ENCODE peak calls at places on chromosomes 12 and 14, in eight cellular contexts. One of them, this sample, is unnamed.
A peak's percentile ranks its signal among the peaks of the same experiment; 100 is the strongest.

GRCh38 chr12:130633771-130634170 is 82.3 kb downstream of the RIMBP2 start:
- DNase-seq in testis: no peak
- DNase-seq in progenitor cell of endocrine pancreas: no peak
- DNase-seq in GM12878: no peak
- DNase-seq in choroid plexus epithelial cell: no peak
- DNase-seq in fibroblast of mammary gland: no peak
- DNase-seq in pancreas: peak; percentile 34
- DNase-seq in GM10248: no peak
- DNase-seq in this sample: peak; percentile 71

GRCh38 chr12:18296201-18296908 is 35.0 kb downstream of the PIK3C2G start:
- DNase-seq in progenitor cell of endocrine pancreas: no peak
- DNase-seq in pancreas: no peak
- DNase-seq in testis: no peak
- DNase-seq in choroid plexus epithelial cell: peak; percentile 17
- DNase-seq in GM12878: no peak
- DNase-seq in fibroblast of mammary gland: peak; percentile 19
- DNase-seq in GM10248: no peak
- DNase-seq in this sample: no peak

GRCh38 chr12:74227846-74228545 is 309.6 kb upstream of the ATXN7L3B start:
- DNase-seq in GM12878: no peak
- DNase-seq in fibroblast of mammary gland: no peak
- DNase-seq in GM10248: no peak
- DNase-seq in testis: no peak
- DNase-seq in choroid plexus epithelial cell: no peak
- DNase-seq in progenitor cell of endocrine pancreas: no peak
- DNase-seq in pancreas: no peak
- DNase-seq in this sample: no peak

GRCh38 chr12:46455648-46456352 is 83.2 kb upstream of the SLC38A2 start:
- DNase-seq in fibroblast of mammary gland: no peak
- DNase-seq in testis: no peak
- DNase-seq in progenitor cell of endocrine pancreas: no peak
- DNase-seq in pancreas: peak; percentile 54
- DNase-seq in choroid plexus epithelial cell: no peak
- DNase-seq in GM10248: no peak
- DNase-seq in GM12878: no peak
- DNase-seq in this sample: no peak

GRCh38 chr12:15979096-15980091 is 68.3 kb downstream of the DERA start:
- DNase-seq in choroid plexus epithelial cell: peak; percentile 87
- DNase-seq in pancreas: peak; percentile 32
- DNase-seq in testis: no peak
- DNase-seq in GM10248: peak; percentile 19
- DNase-seq in fibroblast of mammary gland: peak; percentile 90
- DNase-seq in progenitor cell of endocrine pancreas: no peak
- DNase-seq in GM12878: no peak
- DNase-seq in this sample: no peak

GRCh38 chr12:51246254-51246853 is 7.7 kb downstream of the DAZAP2 start:
- DNase-seq in fibroblast of mammary gland: peak; percentile 60
- DNase-seq in testis: no peak
- DNase-seq in progenitor cell of endocrine pancreas: no peak
- DNase-seq in choroid plexus epithelial cell: peak; percentile 65
- DNase-seq in GM10248: no peak
- DNase-seq in GM12878: no peak
- DNase-seq in pancreas: no peak
- DNase-seq in this sample: no peak

GRCh38 chr14:91453744-91454143 is 36.1 kb upstream of the CCDC88C start:
- DNase-seq in pancreas: no peak
- DNase-seq in choroid plexus epithelial cell: no peak
- DNase-seq in testis: no peak
- DNase-seq in GM10248: no peak
- DNase-seq in progenitor cell of endocrine pancreas: no peak
- DNase-seq in GM12878: no peak
- DNase-seq in fibroblast of mammary gland: no peak
- DNase-seq in this sample: no peak

GRCh38 chr14:92544051-92544730 is 30.6 kb downstream of the RIN3 start:
- DNase-seq in pancreas: no peak
- DNase-seq in GM10248: no peak
- DNase-seq in progenitor cell of endocrine pancreas: no peak
- DNase-seq in fibroblast of mammary gland: no peak
- DNase-seq in choroid plexus epithelial cell: no peak
- DNase-seq in testis: no peak
- DNase-seq in GM12878: no peak
- DNase-seq in this sample: no peak

GRCh38 chr12:48789858-48790326 is 1.0 kb upstream of the ADCY6 start:
- DNase-seq in fibroblast of mammary gland: no peak
- DNase-seq in pancreas: no peak
- DNase-seq in GM10248: no peak
- DNase-seq in choroid plexus epithelial cell: no peak
- DNase-seq in GM12878: no peak
- DNase-seq in progenitor cell of endocrine pancreas: no peak
- DNase-seq in testis: no peak
- DNase-seq in this sample: no peak

GRCh38 chr12:113735146-113735545 is 231.0 kb downstream of the RBM19 start:
- DNase-seq in GM10248: no peak
- DNase-seq in pancreas: no peak
- DNase-seq in GM12878: no peak
- DNase-seq in choroid plexus epithelial cell: no peak
- DNase-seq in progenitor cell of endocrine pancreas: no peak
- DNase-seq in testis: no peak
- DNase-seq in fibroblast of mammary gland: no peak
- DNase-seq in this sample: peak; percentile 55

GRCh38 chr12:118727967-118728366 is 253.4 kb upstream of the SRRM4 start:
- DNase-seq in testis: no peak
- DNase-seq in fibroblast of mammary gland: no peak
- DNase-seq in GM12878: no peak
- DNase-seq in GM10248: no peak
- DNase-seq in pancreas: no peak
- DNase-seq in choroid plexus epithelial cell: no peak
- DNase-seq in progenitor cell of endocrine pancreas: no peak
- DNase-seq in this sample: no peak

GRCh38 chr12:114869091-114869834 is 185.3 kb upstream of the TBX3 start:
- DNase-seq in pancreas: no peak
- DNase-seq in progenitor cell of endocrine pancreas: no peak
- DNase-seq in fibroblast of mammary gland: peak; percentile 91
- DNase-seq in choroid plexus epithelial cell: no peak
- DNase-seq in testis: no peak
- DNase-seq in GM12878: no peak
- DNase-seq in GM10248: no peak
- DNase-seq in this sample: no peak

GRCh38 chr12:133130038-133130807 is at the start of the genes ZNF10 and ZNF891:
- DNase-seq in GM12878: peak; percentile 76
- DNase-seq in fibroblast of mammary gland: peak; percentile 94
- DNase-seq in choroid plexus epithelial cell: peak; percentile 98
- DNase-seq in testis: peak; percentile 98
- DNase-seq in GM10248: peak; percentile 93
- DNase-seq in progenitor cell of endocrine pancreas: peak; percentile 95
- DNase-seq in pancreas: peak; percentile 98
- DNase-seq in this sample: peak; percentile 99

GRCh38 chr14:100147181-100147631 is 12.2 kb downstream of the DEGS2 start:
- DNase-seq in fibroblast of mammary gland: no peak
- DNase-seq in testis: no peak
- DNase-seq in choroid plexus epithelial cell: no peak
- DNase-seq in GM10248: peak; percentile 47
- DNase-seq in progenitor cell of endocrine pancreas: no peak
- DNase-seq in GM12878: no peak
- DNase-seq in pancreas: no peak
- DNase-seq in this sample: no peak

GRCh38 chr14:31781578-31781977 is 220.4 kb downstream of the NUBPL start:
- DNase-seq in GM12878: no peak
- DNase-seq in testis: no peak
- DNase-seq in pancreas: no peak
- DNase-seq in choroid plexus epithelial cell: no peak
- DNase-seq in fibroblast of mammary gland: peak; percentile 23
- DNase-seq in GM10248: no peak
- DNase-seq in progenitor cell of endocrine pancreas: no peak
- DNase-seq in this sample: no peak

GRCh38 chr12:75977952-75978671 is 53.5 kb downstream of the PHLDA1 start:
- DNase-seq in GM12878: peak; percentile 94
- DNase-seq in pancreas: peak; percentile 74
- DNase-seq in GM10248: peak; percentile 75
- DNase-seq in fibroblast of mammary gland: peak; percentile 100
- DNase-seq in progenitor cell of endocrine pancreas: no peak
- DNase-seq in choroid plexus epithelial cell: peak; percentile 100
- DNase-seq in testis: peak; percentile 31
- DNase-seq in this sample: no peak

GRCh38 chr14:91108941-91109611 is 4.8 kb upstream of the DGLUCY start:
- DNase-seq in GM12878: no peak
- DNase-seq in testis: no peak
- DNase-seq in choroid plexus epithelial cell: no peak
- DNase-seq in GM10248: peak; percentile 40
- DNase-seq in fibroblast of mammary gland: no peak
- DNase-seq in pancreas: peak; percentile 47
- DNase-seq in progenitor cell of endocrine pancreas: no peak
- DNase-seq in this sample: no peak

GRCh38 chr14:93800038-93800937 is 12.0 kb upstream of the PRIMA1 start:
- DNase-seq in choroid plexus epithelial cell: no peak
- DNase-seq in progenitor cell of endocrine pancreas: no peak
- DNase-seq in GM10248: no peak
- DNase-seq in pancreas: no peak
- DNase-seq in testis: no peak
- DNase-seq in GM12878: no peak
- DNase-seq in fibroblast of mammary gland: peak; percentile 6
- DNase-seq in this sample: no peak

GRCh38 chr12:122158700-122159285 is 15.2 kb downstream of the IL31 start:
- DNase-seq in testis: no peak
- DNase-seq in progenitor cell of endocrine pancreas: no peak
- DNase-seq in fibroblast of mammary gland: no peak
- DNase-seq in pancreas: no peak
- DNase-seq in choroid plexus epithelial cell: no peak
- DNase-seq in GM12878: no peak
- DNase-seq in GM10248: no peak
- DNase-seq in this sample: no peak

GRCh38 chr12:122159879-122160278 is 14.1 kb downstream of the IL31 start:
- DNase-seq in progenitor cell of endocrine pancreas: no peak
- DNase-seq in choroid plexus epithelial cell: no peak
- DNase-seq in GM12878: no peak
- DNase-seq in fibroblast of mammary gland: no peak
- DNase-seq in pancreas: no peak
- DNase-seq in GM10248: no peak
- DNase-seq in testis: no peak
- DNase-seq in this sample: no peak

GRCh38 chr12:122160761-122161160 is 13.3 kb downstream of the IL31 start:
- DNase-seq in GM12878: no peak
- DNase-seq in choroid plexus epithelial cell: no peak
- DNase-seq in pancreas: no peak
- DNase-seq in progenitor cell of endocrine pancreas: no peak
- DNase-seq in GM10248: no peak
- DNase-seq in testis: no peak
- DNase-seq in fibroblast of mammary gland: no peak
- DNase-seq in this sample: no peak

GRCh38 chr12:122162976-122163375 is 11.0 kb downstream of the IL31 start:
- DNase-seq in progenitor cell of endocrine pancreas: no peak
- DNase-seq in pancreas: no peak
- DNase-seq in testis: no peak
- DNase-seq in GM10248: no peak
- DNase-seq in fibroblast of mammary gland: no peak
- DNase-seq in choroid plexus epithelial cell: no peak
- DNase-seq in GM12878: no peak
- DNase-seq in this sample: no peak

DNA sequence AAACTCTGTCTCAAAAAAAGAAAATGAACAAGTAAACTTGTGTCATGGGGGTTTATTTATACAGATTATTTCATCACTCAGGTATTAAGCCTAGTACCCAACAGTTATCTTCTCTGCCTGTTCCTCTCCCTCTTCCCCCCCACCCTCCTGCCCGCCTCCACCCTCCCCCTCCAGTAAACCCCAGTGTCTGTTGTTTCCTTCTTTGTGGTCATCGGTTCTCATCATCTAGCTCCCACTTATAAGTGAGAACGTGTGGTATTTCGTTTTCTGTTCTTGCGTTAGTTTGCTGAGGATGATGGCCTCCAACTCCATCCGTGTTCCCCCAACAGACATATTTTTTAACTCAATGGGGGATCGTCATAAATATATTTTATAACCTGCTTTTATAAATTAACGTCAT is 12.3 kb downstream of the IL31 start:
- DNase-seq in testis: no peak
- DNase-seq in progenitor cell of endocrine pancreas: no peak
- DNase-seq in fibroblast of mammary gland: no peak
- DNase-seq in choroid plexus epithelial cell: no peak
- DNase-seq in GM12878: no peak
- DNase-seq in GM10248: no peak
- DNase-seq in pancreas: no peak
- DNase-seq in this sample: no peak
- TF ChIP-seq CTCF in testis: no peak
- TF ChIP-seq CTCF in progenitor cell of endocrine pancreas: no peak
- TF ChIP-seq CTCF in fibroblast of mammary gland: no peak
- TF ChIP-seq CTCF in choroid plexus epithelial cell: no peak
- TF ChIP-seq CTCF in GM12878: no peak
- TF ChIP-seq CTCF in GM10248: no peak
- TF ChIP-seq CTCF in pancreas: no peak
- TF ChIP-seq CTCF in this sample: no peak

GRCh38 chr12:57896437-57897201 is 44.7 kb upstream of the ATP23 start:
- DNase-seq in testis: peak; percentile 81
- DNase-seq in fibroblast of mammary gland: peak; percentile 75
- DNase-seq in GM10248: no peak
- DNase-seq in progenitor cell of endocrine pancreas: peak; percentile 42
- DNase-seq in pancreas: peak; percentile 59
- DNase-seq in GM12878: no peak
- DNase-seq in choroid plexus epithelial cell: peak; percentile 82
- DNase-seq in this sample: peak; percentile 73
- TF ChIP-seq CTCF in testis: no peak
- TF ChIP-seq CTCF in fibroblast of mammary gland: peak; percentile 29
- TF ChIP-seq CTCF in GM10248: no peak
- TF ChIP-seq CTCF in progenitor cell of endocrine pancreas: no peak
- TF ChIP-seq CTCF in pancreas: no peak
- TF ChIP-seq CTCF in GM12878: no peak
- TF ChIP-seq CTCF in choroid plexus epithelial cell: peak; percentile 58
- TF ChIP-seq CTCF in this sample: no peak

GRCh38 chr12:28618772-28619171 is 428.5 kb downstream of the CCDC91 start:
- DNase-seq in pancreas: no peak
- DNase-seq in testis: no peak
- DNase-seq in progenitor cell of endocrine pancreas: no peak
- DNase-seq in choroid plexus epithelial cell: no peak
- DNase-seq in GM12878: no peak
- DNase-seq in fibroblast of mammary gland: no peak
- DNase-seq in GM10248: no peak
- DNase-seq in this sample: no peak
- TF ChIP-seq CTCF in pancreas: no peak
- TF ChIP-seq CTCF in testis: no peak
- TF ChIP-seq CTCF in progenitor cell of endocrine pancreas: no peak
- TF ChIP-seq CTCF in choroid plexus epithelial cell: no peak
- TF ChIP-seq CTCF in GM12878: no peak
- TF ChIP-seq CTCF in fibroblast of mammary gland: no peak
- TF ChIP-seq CTCF in GM10248: no peak
- TF ChIP-seq CTCF in this sample: no peak

DNA sequence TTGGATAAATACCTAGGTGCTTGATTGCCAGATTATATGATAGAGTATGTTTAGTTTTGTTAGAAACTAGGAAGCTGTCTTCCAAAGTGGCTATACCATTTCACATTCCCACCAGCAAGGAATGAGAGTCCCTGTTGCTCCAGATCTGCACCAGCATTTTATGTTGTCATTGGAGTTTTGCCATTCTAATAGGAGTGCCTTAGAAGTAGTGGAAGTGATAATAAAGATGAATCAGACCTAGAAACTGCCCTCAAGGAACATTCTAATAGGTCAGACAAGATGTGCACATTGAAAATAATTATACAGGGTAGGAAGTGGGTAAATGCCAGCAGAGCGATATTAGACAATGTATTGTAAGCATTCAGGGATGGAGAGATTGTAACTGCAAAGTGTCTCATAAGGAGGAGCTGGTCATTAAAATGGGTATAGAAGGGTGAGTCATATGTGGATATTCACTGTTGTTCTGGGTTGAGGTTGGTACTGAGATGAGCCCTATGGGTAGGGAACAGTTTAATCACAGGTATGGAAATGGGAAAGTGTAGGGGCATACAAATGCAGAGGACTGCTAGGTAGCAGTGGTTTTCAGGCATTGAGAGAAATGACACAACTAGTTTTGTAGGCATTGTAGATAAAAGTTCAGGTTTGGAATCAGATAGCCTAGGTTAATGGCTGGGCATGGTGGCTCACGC is 71.5 kb downstream of the MNAT1 start:
- DNase-seq in pancreas: no peak
- DNase-seq in progenitor cell of endocrine pancreas: no peak
- DNase-seq in testis: no peak
- DNase-seq in fibroblast of mammary gland: peak; percentile 73
- DNase-seq in GM10248: no peak
- DNase-seq in choroid plexus epithelial cell: peak; percentile 57
- DNase-seq in GM12878: no peak
- DNase-seq in this sample: no peak
- TF ChIP-seq CTCF in pancreas: no peak
- TF ChIP-seq CTCF in progenitor cell of endocrine pancreas: no peak
- TF ChIP-seq CTCF in testis: no peak
- TF ChIP-seq CTCF in fibroblast of mammary gland: no peak
- TF ChIP-seq CTCF in GM10248: no peak
- TF ChIP-seq CTCF in choroid plexus epithelial cell: no peak
- TF ChIP-seq CTCF in GM12878: no peak
- TF ChIP-seq CTCF in this sample: no peak